ENCODE peak calls at places on chromosomes 13 and 19, in eight cellular contexts. E, L, G, M, C, P, K and A are unnamed samples.

GRCh38 chr13:80454245-80454644 is 113.3 kb upstream of the SPRY2 start:
- DNase-seq in P (no peak), G (no peak), E (no peak), M (no peak), K (no peak), L (no peak), C (no peak), A (no peak)

GRCh38 chr13:59960683-59961082 is 203.0 kb downstream of the DIAPH3 start:
- DNase-seq in L (no peak), C (no peak), K (no peak), P (no peak), G (no peak), M (no peak), E (no peak), A (no peak)

GRCh38 chr13:24899601-24900000 is 135.6 kb downstream of the RNF17 start:
- DNase-seq in P (no peak), M (no peak), L (no peak), C (no peak), K (no peak), G (no peak), E (no peak), A (no peak)

GRCh38 chr13:113562085-113562749 is 22.3 kb upstream of the TFDP1 start:
- DNase-seq in L (no peak), K (peak; percentile 93), E (no peak), P (peak; percentile 55), M (peak; percentile 73), G (peak; percentile 61), C (peak; percentile 87), A (peak; percentile 30)

GRCh38 chr13:45799451-45799850 is 52.1 kb downstream of the SIAH3 start:
- DNase-seq in E (no peak), G (no peak), K (peak; percentile 51), P (no peak), M (peak; percentile 51), L (no peak), C (no peak), A (no peak)

GRCh38 chr19:4596033-4596904 is 36.8 kb upstream of the SEMA6B start:
- DNase-seq in G (no peak), K (peak; percentile 38), L (no peak), M (no peak), C (no peak), E (no peak), P (no peak), A (no peak)

GRCh38 chr19:14416743-14417214 is 2.4 kb downstream of the DDX39A start:
- DNase-seq in E (no peak), K (no peak), M (no peak), P (no peak), G (peak; percentile 79), C (peak; percentile 75), L (peak; percentile 65), A (no peak)

GRCh38 chr19:14383898-14384669 is 2.8 kb downstream of the ADGRE5 start:
- DNase-seq in K (no peak), E (peak; percentile 41), G (peak; percentile 58), L (peak; percentile 56), M (no peak), C (peak; percentile 70), P (no peak), A (no peak)

GRCh38 chr19:34501339-34502320 is 20.1 kb downstream of the WTIP start:
- DNase-seq in C (peak; percentile 97), K (peak; percentile 91), L (peak; percentile 93), P (peak; percentile 85), G (peak; percentile 94), M (peak; percentile 94), E (peak; percentile 78), A (peak; percentile 98)

GRCh38 chr13:64234255-64234654 is 2818.6 kb upstream of the PCDH20 start:
- DNase-seq in M (no peak), C (no peak), E (no peak), G (no peak), L (no peak), P (no peak), K (no peak), A (no peak)

GRCh38 chr19:13014101-13014920 is 19.0 kb downstream of the NFIX start:
- DNase-seq in G (no peak), M (no peak), C (no peak), K (peak; percentile 82), E (no peak), L (no peak), P (peak; percentile 62), A (no peak)
- H3K4me3 ChIP-seq in G (no peak overlapping the region), M (peak overlapping the region; percentile 49), C (peak overlapping the region; percentile 82), K (no peak overlapping the region), E (no peak overlapping the region), L (peak overlapping the region; percentile 54), P (no peak overlapping the region), A (no peak overlapping the region)

GRCh38 chr13:101746513-101746912 is 294.0 kb downstream of the ITGBL1 start:
- DNase-seq in M (no peak), L (no peak), K (no peak), E (no peak), C (no peak), G (no peak), P (no peak), A (no peak)

GRCh38 chr13:101752432-101752831 is 300.0 kb downstream of the ITGBL1 start:
- DNase-seq in C (no peak), L (no peak), M (no peak), G (no peak), K (no peak), E (no peak), P (no peak), A (no peak)

GRCh38 chr13:101749584-101749983 is 297.1 kb downstream of the ITGBL1 start:
- DNase-seq in E (no peak), P (no peak), G (no peak), L (no peak), K (no peak), C (no peak), M (no peak), A (no peak)

GRCh38 chr13:101751488-101751887 is 299.0 kb downstream of the ITGBL1 start:
- DNase-seq in K (no peak), E (no peak), M (no peak), L (no peak), P (no peak), G (no peak), C (peak; percentile 85), A (no peak)

GRCh38 chr13:101747039-101747438 is 294.6 kb downstream of the ITGBL1 start:
- DNase-seq in C (no peak), M (no peak), L (no peak), E (no peak), G (no peak), K (no peak), P (no peak), A (no peak)
- H3K4me3 ChIP-seq in C (no peak overlapping the region), M (no peak overlapping the region), L (no peak overlapping the region), E (no peak overlapping the region), G (no peak overlapping the region), K (no peak overlapping the region), P (no peak overlapping the region), A (no peak overlapping the region)

GRCh38 chr19:3287814-3288213 is 63.4 kb downstream of the CELF5 start:
- DNase-seq in P (no peak), L (no peak), E (no peak), M (no peak), K (no peak), G (no peak), C (no peak), A (no peak)

GRCh38 chr19:3283246-3283751 is 58.8 kb downstream of the CELF5 start:
- DNase-seq in G (no peak), K (no peak), C (no peak), E (no peak), L (no peak), P (no peak), M (no peak), A (no peak)

GRCh38 chr19:3283886-3284657 is 59.6 kb downstream of the CELF5 start:
- DNase-seq in P (no peak), M (no peak), E (no peak), L (no peak), G (no peak), K (no peak), C (no peak), A (no peak)

GRCh38 chr19:3284759-3285646 is 60.5 kb downstream of the CELF5 start:
- DNase-seq in K (peak; percentile 97), E (peak; percentile 72), G (peak; percentile 98), C (peak; percentile 56), M (peak; percentile 61), P (peak; percentile 46), L (no peak), A (peak; percentile 59)

DNA sequence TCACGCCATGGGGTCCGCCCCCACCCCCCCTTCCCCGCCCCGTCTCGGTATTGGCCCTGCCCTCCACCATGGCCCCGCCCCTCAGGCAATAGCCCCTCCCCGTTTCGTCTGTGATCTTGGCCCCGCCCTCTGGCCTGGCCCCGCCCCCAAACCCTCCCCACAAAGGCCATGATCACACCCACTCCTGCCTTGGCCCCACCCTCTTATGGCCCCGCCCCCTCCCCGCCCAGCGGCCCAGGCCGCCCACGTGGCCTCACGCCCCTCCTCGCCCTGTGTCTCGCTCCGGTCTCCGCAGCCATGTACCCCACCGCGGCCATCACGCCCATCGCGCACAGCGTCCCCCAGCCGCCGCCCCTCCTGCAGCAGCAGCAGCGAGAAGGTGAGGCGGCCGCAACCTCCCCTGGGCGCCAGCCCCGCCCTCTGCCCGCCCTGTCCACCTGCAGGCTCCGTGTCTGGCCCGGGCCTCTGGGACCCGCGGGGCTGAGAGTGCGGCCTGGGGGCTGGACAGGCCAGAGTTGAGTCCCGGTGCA is 61.3 kb downstream of the CELF5 start:
- DNase-seq in K (no peak), C (no peak), G (no peak), M (no peak), L (no peak), P (no peak), E (peak; percentile 39), A (no peak)
- H3K4me3 ChIP-seq in K (peak overlapping the region; percentile 53), C (no peak overlapping the region), G (peak overlapping the region; percentile 28), M (no peak overlapping the region), L (no peak overlapping the region), P (no peak overlapping the region), E (no peak overlapping the region), A (no peak overlapping the region)

GRCh38 chr19:18320865-18321728 is 1.8 kb downstream of the LSM4 start:
- DNase-seq in M (no peak), E (no peak), G (peak; percentile 88), L (no peak), C (no peak), K (no peak), P (no peak), A (no peak)
- H3K4me3 ChIP-seq in M (no peak overlapping the region), E (no peak overlapping the region), G (no peak overlapping the region), L (no peak overlapping the region), C (peak overlapping the region; percentile 86), K (peak overlapping the region; percentile 73), P (no peak overlapping the region), A (no peak overlapping the region)

GRCh38 chr13:95404141-95404882 is 103.1 kb upstream of the ABCC4 start:
- DNase-seq in L (peak; percentile 78), M (peak; percentile 86), K (peak; percentile 91), E (peak; percentile 74), G (peak; percentile 83), P (peak; percentile 82), C (peak; percentile 90), A (peak; percentile 94)

DNA sequence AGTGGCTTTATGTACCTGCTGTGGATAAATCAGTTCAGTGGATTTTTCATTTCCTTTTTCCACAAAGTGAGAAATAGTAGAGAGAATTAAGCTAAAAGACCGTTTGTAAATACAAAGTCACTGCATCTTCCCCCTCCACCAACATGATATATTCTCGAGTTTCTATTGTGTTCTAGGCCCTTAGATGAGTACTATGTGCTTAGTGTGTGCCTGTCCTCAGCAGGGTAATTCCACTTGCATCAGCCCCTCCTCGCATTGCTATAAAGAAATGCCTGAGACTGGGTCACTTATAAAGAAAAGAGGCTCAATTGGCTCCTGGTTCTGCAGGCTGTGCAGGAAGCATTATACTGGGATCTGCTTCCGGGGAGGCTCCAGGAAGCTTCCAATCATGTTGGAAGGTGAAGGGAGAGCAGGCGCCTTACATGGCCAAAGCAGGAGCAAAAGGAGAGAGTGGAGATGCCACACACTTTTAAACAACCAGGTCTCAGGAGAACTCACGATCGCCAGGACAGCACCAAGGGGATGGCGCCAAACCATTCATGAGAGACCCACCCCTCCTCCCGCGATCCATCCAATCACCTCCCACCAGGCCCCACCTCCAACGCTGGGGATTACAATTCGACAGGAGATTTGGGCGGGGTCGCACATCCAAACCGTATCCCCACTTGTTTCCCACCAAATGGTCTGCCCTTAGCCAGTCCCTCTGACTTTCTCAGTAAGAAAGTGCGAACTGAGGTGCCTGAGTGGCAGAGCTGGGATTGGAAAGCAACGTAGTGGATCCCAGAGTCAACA is 102.3 kb upstream of the ABCC4 start:
- DNase-seq in P (peak; percentile 16), L (no peak), G (no peak), K (peak; percentile 84), C (no peak), M (no peak), E (no peak), A (no peak)
- H3K4me3 ChIP-seq in P (peak overlapping the region; percentile 12), L (peak overlapping the region; percentile 48), G (peak overlapping the region; percentile 20), K (peak overlapping the region; percentile 49), C (peak overlapping the region; percentile 72), M (peak overlapping the region; percentile 50), E (peak overlapping the region; percentile 56), A (no peak overlapping the region)